ENCODE peak calls at places on chromosomes 12 and 14, in four cellular contexts. Z is HepG2, A is K562, D is WTC11. C is an unnamed sample.

GRCh38 chr12:24838531-24838950 is 110.4 kb downstream of the BCAT1 start:
- DNase-seq in D (no peak), A (no peak), Z (no peak), C (no peak)

GRCh38 chr12:111056618-111057521 is 136.5 kb upstream of the MYL2 start:
- DNase-seq in D (no peak), Z (no peak), A (peak), C (no peak)

GRCh38 chr12:111638576-111638975 is 39.5 kb upstream of the ATXN2 start:
- DNase-seq in Z (no peak), A (no peak), D (no peak), C (no peak)

GRCh38 chr12:48601013-48601756 is 31.3 kb upstream of the LALBA start:
- DNase-seq in A (peak), D (peak), Z (no peak), C (no peak)

GRCh38 chr14:36773136-36773540 is 111.5 kb downstream of the PAX9 start:
- DNase-seq in D (no peak), Z (peak), A (peak), C (peak)

GRCh38 chr12:40054554-40055226 is 51.2 kb downstream of the SLC2A13 start:
- DNase-seq in Z (no peak), D (no peak), A (no peak), C (peak)

GRCh38 chr14:94424371-94424770 is 28.2 kb downstream of the SERPINA11 start:
- DNase-seq in Z (no peak), A (no peak), D (no peak), C (no peak)

GRCh38 chr14:53567236-53567785 is 389.3 kb downstream of the BMP4 start:
- DNase-seq in D (no peak), A (no peak), Z (no peak), C (no peak)

GRCh38 chr12:9615420-9616135 is 7.9 kb upstream of the KLRB1 start:
- DNase-seq in A (no peak), Z (no peak), D (no peak), C (no peak)

GRCh38 chr12:94707892-94708291 is 57.5 kb upstream of the TMCC3 start:
- DNase-seq in Z (no peak), A (no peak), D (no peak), C (no peak)

DNA sequence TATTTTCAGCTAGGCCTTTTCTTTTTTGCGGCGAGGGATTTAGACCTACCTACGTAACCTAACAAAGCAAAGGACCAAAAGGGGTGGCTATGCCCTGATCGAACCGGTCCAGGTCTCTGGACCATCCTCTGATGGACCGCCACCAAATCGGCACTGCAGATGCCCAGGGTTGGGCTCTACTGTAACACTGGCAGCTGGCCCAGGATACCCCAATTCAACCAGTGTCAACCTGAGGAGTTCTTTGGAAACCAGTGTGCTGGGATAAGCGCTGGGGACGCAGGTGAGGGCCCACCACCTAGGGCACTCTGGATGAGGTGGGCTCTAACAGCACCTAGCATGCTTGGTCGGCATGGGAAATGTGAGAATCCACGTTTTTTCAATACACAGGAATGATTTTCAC is 32.2 kb downstream of the FBXO21 start:
- DNase-seq in A (no peak), D (no peak), Z (no peak), C (no peak)
- TF ChIP-seq HMGXB4 in A (no peak), D (no peak), Z (no peak), C (no peak)

DNA sequence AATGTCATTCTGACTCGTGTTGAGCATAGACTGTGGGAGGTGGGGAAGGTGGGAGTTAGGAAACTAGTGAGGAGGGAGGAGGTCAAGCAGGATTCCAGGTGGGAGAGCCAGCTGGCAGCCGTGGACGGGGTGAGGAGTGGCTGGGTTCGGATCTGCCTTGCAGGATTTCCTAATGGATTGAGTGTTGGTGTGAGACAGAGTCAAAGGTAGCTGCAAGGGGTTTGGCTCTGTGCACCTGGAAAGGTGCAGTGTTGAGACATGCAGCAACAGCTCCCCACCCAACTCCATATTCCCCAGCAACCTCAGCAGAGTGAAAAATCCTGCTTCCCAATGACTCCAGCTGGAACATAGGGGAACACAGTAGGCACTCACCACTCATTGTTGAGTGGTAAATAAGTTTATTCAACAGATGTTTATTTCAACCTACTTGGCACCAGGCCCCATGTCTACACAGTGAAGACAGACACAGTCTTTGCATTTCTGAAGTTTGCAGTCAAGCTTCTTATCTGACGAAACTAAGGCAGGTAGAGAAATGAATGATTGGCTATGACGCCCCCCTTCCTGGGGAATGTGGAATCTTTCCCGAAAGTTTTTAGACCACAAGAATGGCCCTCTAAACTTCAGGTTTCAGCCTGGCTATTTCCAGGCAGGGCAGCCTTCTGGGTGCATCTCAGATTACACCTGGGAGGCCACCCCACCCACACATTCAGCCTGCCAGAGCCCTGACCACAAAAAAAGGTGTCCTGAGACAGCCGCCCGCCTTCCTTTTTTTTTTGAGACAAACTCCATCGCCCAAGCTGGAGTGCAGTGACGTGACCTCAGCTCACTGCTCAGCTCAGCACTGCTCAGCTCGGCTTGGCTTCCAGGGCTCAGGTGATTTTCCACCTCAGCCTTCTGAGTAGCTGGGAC is 37.9 kb upstream of the PLEKHG6 start:
- DNase-seq in D (no peak), A (peak), Z (no peak), C (no peak)
- TF ChIP-seq HMGXB4 in D (no peak), A (no peak), Z (no peak), C (no peak)

DNA sequence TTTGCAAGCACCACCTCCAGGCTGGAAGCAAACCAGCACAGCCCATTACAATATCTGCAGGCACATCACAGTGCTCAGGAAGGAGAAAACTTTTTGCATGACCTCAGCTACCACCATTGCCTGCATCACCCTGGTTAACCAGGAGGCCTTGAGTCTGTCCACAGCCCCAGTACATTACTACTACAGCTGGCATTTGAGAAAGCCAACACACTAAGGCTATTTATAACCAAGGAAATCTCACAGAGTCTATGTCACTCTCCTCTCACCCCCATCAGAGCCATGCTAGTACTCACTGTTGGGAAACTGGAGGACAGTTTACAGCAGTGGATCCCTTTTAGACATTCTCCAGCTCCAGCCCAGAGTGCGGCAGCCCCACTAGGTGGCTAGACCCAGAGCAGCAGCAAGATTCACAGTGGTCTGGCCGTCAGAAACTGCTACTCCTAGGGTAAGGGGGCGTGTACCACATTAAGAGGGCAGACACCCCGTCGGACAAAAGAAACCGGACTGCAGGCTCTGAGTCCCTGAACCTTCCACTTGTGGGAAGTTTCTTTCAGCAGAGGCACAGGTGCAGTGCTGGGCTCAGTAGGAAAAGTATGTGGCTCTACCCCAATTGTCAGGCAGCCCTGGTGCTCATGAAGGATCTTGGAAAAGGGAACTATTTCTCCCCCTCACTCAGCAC is 14.7 kb downstream of the CEP128 start:
- DNase-seq in D (no peak), Z (no peak), A (no peak), C (no peak)
- TF ChIP-seq HMGXB4 in D (no peak), Z (no peak), A (no peak), C (no peak)

GRCh38 chr12:3379079-3379478 is 111.9 kb upstream of the PRMT8 start:
- DNase-seq in A (no peak), D (no peak), Z (no peak), C (no peak)
- TF ChIP-seq HMGXB4 in A (no peak), D (no peak), Z (no peak), C (no peak)

GRCh38 chr14:31337331-31337730 is 83.0 kb downstream of the HEATR5A start:
- DNase-seq in D (no peak), Z (no peak), A (no peak), C (no peak)

GRCh38 chr14:31339743-31340142 is 80.6 kb downstream of the HEATR5A start:
- DNase-seq in A (no peak), D (no peak), Z (no peak), C (no peak)

GRCh38 chr14:31341280-31341679 is 79.1 kb downstream of the HEATR5A start:
- DNase-seq in A (no peak), Z (no peak), D (no peak), C (no peak)

GRCh38 chr14:31340297-31341063 is 79.9 kb downstream of the HEATR5A start:
- DNase-seq in A (no peak), D (no peak), Z (no peak), C (no peak)

DNA sequence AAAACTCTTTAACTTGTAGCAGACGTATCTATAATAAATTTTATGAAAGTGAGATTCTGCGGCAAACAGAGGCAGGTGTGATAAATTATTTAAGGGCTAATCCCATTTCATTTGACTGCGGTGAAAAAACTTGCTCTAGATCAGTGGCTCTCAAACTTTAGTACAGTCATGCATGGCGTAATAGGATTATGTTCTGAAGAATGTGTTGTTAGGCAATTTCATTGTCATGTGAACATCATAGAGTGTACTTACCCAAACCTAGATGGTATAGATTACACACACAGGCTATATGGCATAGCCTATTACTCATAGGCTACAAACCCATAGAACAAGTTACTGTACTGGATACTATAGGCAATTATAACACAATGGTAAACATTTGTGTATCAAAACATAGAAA is 83.7 kb downstream of the HEATR5A start:
- DNase-seq in D (no peak), Z (peak), A (no peak), C (peak)
- TF ChIP-seq HMGXB4 in D (no peak), Z (no peak), A (no peak), C (no peak)

DNA sequence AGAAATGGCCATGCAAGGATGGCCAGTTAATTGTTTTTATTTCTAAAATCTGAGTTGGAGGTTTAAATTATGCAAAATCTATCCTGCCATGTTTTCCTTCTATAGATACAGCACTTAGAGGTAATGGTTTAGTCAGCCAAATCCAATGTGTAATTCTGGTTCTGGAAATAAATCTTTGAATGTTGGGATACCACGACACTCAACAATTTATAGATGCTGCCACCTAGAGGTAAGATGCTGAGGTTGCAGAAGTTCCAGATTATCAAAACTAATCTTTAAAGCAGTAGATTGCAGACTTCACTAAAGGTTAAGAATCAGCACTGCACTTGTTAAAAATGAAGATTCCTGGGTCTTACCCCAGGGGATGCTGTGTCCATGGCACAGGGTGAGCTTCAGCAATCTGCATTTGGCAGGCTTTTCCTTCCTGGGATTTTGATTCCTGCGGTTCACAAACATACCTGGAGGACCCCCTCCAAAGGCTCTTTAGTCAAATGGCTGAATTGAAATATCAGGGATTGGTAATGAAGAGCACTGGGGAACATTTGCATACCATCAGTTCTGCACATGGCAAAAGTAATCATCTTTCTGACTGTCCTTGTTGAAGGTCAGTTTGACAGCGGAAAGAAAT is 53.4 kb upstream of the ANO4 start:
- DNase-seq in D (no peak), A (peak), Z (peak), C (peak)
- TF ChIP-seq HMGXB4 in D (no peak), A (no peak), Z (no peak), C (no peak)

DNA sequence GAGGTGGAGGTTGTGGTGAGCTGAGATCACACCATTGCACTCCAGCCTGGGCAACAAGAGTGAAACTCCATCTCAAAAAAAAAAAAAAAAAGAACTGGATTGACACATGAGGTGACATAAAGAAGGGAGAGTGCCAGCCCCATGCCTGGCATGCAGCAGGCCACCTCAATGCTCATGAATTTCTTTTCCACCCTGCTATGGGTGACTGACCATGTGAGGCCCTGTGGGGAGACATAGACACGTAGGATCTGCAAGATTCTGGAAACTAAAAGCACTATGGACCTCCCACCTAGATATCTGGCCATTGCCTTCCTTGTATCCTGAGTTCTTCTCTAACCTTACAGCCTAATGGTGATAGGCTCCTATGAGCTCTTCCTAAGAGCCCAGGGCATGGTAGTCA is 5.6 kb upstream of the ACTN1 start:
- DNase-seq in A (no peak), D (no peak), Z (no peak), C (no peak)
- TF ChIP-seq HMGXB4 in A (no peak), D (no peak), Z (no peak), C (no peak)

DNA sequence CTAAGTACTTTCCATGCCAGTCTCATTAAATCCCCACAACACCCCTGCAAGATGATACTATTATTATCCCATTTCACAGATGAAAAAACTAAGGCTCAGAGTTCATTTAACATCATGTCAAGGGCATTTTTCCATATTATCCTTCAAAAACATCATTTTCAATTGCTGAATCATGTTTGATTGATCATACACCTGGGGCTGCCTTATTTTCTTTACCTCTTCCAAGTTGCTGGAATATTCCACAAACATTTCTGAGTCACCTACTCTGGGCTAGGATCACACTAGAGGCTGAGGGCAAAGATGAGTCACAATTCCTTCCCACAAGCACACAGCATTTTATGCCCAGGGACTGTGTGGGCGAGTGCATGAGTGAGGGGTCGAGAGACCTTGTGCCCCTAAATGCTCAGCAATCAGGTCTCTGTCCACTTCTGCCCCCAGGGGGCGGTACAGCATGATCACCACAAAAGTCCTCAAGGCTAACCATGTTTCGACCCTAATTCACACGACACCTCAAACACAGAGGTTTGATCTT is 14.1 kb upstream of the TMEM119 start:
- DNase-seq in Z (peak), A (peak), D (peak), C (peak)
- TF ChIP-seq HMGXB4 in Z (no peak), A (no peak), D (no peak), C (no peak)

GRCh38 chr12:108783446-108783845 is 52.1 kb upstream of the CORO1C start:
- DNase-seq in D (no peak), A (peak), Z (no peak), C (no peak)
- TF ChIP-seq HMGXB4 in D (no peak), A (no peak), Z (no peak), C (no peak)

DNA sequence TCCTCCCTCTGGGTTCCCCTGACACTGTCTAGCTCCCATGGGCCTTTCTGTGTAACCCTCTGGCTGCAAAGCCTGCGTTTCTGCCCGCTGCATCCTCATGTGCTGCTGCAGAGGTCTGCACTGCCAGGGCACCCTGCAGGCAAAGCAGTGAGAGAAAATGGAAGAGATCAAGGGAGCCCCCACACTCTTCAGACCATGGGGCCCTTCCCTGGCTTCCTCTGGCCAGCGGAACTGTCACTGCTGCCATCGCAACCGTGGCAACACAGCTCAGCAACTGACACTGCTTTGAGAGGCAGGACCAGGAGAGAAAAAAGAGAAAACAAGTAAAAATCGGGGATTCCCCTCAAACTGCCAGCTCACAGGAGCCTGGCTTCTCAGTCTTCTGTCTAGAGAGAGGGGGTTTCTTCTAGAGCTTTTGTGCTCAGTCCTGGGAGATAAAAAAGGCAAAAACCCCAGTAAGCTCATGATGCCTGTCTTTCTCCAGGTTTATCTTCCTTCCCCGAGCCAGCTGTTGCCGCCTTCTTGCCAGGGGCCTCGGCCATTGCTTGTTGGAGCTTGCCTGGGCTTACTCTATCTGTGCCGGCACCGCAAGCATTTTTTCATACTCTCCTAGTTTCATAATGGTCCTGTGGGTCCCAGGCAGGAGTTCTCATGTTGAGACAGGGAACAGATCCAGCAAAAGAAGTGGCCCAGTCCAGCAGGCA is 39.0 kb downstream of the C14orf132 start:
- DNase-seq in A (no peak), Z (no peak), D (no peak), C (no peak)
- TF ChIP-seq HMGXB4 in A (no peak), Z (no peak), D (no peak), C (no peak)